ENCODE peak calls at places on chromosomes 2 and 18, in seven cellular contexts. R, O, M, V, K, W and C are unnamed samples.

GRCh38 chr2:68722712-68723111 is 11.9 kb upstream of the ARHGAP25 start:
- DNase-seq in R (peak), O (peak), M (no peak), V (no peak), K (no peak), W (no peak), C (no peak)

GRCh38 chr2:20609349-20609994 is 41.4 kb downstream of the HS1BP3 start:
- DNase-seq in R (no peak), O (no peak), M (no peak), V (peak), K (peak), W (no peak), C (no peak)

GRCh38 chr2:111705711-111706323 is 178.2 kb downstream of the ANAPC1 start:
- DNase-seq in R (peak), O (no peak), M (no peak), V (no peak), K (peak), W (no peak), C (no peak)

GRCh38 chr2:17878222-17879136 is at the start of gene KCNS3:
- DNase-seq in R (no peak), O (peak), M (peak), V (peak), K (peak), W (peak), C (peak)

GRCh38 chr2:239800785-239801184 is 224.4 kb downstream of the NDUFA10 start:
- DNase-seq in R (no peak), O (no peak), M (no peak), V (no peak), K (no peak), W (no peak), C (no peak)

GRCh38 chr18:61272793-61273192 is 60.4 kb upstream of the CDH20 start:
- DNase-seq in R (no peak), O (no peak), M (no peak), V (no peak), K (no peak), W (no peak), C (no peak)

GRCh38 chr2:60319031-60319547 is 234.4 kb downstream of the BCL11A start:
- DNase-seq in R (no peak), O (no peak), M (no peak), V (no peak), K (no peak), W (no peak), C (no peak)

GRCh38 chr2:15782009-15782751 is 158.2 kb upstream of the MYCN start:
- DNase-seq in R (no peak), O (no peak), M (no peak), V (peak), K (peak), W (peak), C (no peak)

GRCh38 chr2:232926448-232927040 is 56.5 kb downstream of the SNORC start:
- DNase-seq in R (no peak), O (peak), M (no peak), V (no peak), K (no peak), W (no peak), C (no peak)

GRCh38 chr18:70620837-70621612 is 332.2 kb downstream of the SOCS6 start:
- DNase-seq in R (peak), O (no peak), M (no peak), V (no peak), K (no peak), W (no peak), C (no peak)

GRCh38 chr2:88697361-88698026 is 6.0 kb downstream of the RPIA start:
- DNase-seq in R (peak), O (no peak), M (no peak), V (no peak), K (no peak), W (no peak), C (no peak)

GRCh38 chr2:75022516-75022915 is 64.1 kb downstream of the POLE4 start:
- DNase-seq in R (no peak), O (no peak), M (no peak), V (no peak), K (peak), W (no peak), C (no peak)

GRCh38 chr2:54524236-54524991 is 68.3 kb downstream of the SPTBN1 start:
- DNase-seq in R (peak), O (no peak), M (no peak), V (no peak), K (peak), W (no peak), C (no peak)

GRCh38 chr2:39144411-39144810 is 23.6 kb upstream of the SOS1 start:
- DNase-seq in R (peak), O (no peak), M (no peak), V (no peak), K (no peak), W (no peak), C (no peak)

GRCh38 chr2:126804347-126804746 is 94.3 kb upstream of the TEX51 start:
- DNase-seq in R (no peak), O (no peak), M (no peak), V (no peak), K (no peak), W (peak), C (no peak)

GRCh38 chr2:188607501-188607900 is 315.8 kb downstream of the GULP1 start:
- DNase-seq in R (peak), O (no peak), M (no peak), V (no peak), K (peak), W (no peak), C (no peak)

GRCh38 chr18:49691177-49691608 is 122.1 kb downstream of the ACAA2 start:
- DNase-seq in R (peak), O (no peak), M (no peak), V (no peak), K (peak), W (no peak), C (no peak)

GRCh38 chr2:220466251-220466691 is 838.8 kb downstream of the SLC4A3 start:
- DNase-seq in R (no peak), O (no peak), M (no peak), V (no peak), K (peak), W (no peak), C (no peak)

GRCh38 chr2:52343010-52343409 is 1311.1 kb upstream of the NRXN1 start:
- DNase-seq in R (no peak), O (no peak), M (no peak), V (no peak), K (no peak), W (no peak), C (no peak)

GRCh38 chr2:11073251-11073650 is 82.0 kb upstream of the SLC66A3 start:
- DNase-seq in R (peak), O (peak), M (peak), V (no peak), K (peak), W (peak), C (peak)

GRCh38 chr2:101308432-101309210 is at the start of gene RNF149:
- DNase-seq in R (peak), O (peak), M (peak), V (peak), K (peak), W (peak), C (peak)
- TF ChIP-seq CTCF in R (no peak), O (no peak), M (peak), V (peak), K (no peak), W (peak), C (no peak)

GRCh38 chr2:153871231-153872221 is at the start of gene GALNT13:
- DNase-seq in R (no peak), O (no peak), M (peak), V (no peak), K (peak), W (peak), C (peak)
- TF ChIP-seq CTCF in R (no peak), O (no peak), M (no peak), V (no peak), K (no peak), W (no peak), C (no peak)

GRCh38 chr2:198660491-198660890 is 797.2 kb downstream of the SATB2 start:
- DNase-seq in R (no peak), O (no peak), M (no peak), V (no peak), K (peak), W (no peak), C (no peak)

GRCh38 chr2:198656869-198657268 is 800.9 kb downstream of the SATB2 start:
- DNase-seq in R (no peak), O (no peak), M (no peak), V (no peak), K (no peak), W (no peak), C (no peak)

GRCh38 chr2:198662916-198663315 is 794.8 kb downstream of the SATB2 start:
- DNase-seq in R (no peak), O (no peak), M (no peak), V (no peak), K (peak), W (no peak), C (no peak)

GRCh38 chr2:198659471-198659870 is 798.3 kb downstream of the SATB2 start:
- DNase-seq in R (no peak), O (no peak), M (no peak), V (no peak), K (no peak), W (no peak), C (no peak)

DNA sequence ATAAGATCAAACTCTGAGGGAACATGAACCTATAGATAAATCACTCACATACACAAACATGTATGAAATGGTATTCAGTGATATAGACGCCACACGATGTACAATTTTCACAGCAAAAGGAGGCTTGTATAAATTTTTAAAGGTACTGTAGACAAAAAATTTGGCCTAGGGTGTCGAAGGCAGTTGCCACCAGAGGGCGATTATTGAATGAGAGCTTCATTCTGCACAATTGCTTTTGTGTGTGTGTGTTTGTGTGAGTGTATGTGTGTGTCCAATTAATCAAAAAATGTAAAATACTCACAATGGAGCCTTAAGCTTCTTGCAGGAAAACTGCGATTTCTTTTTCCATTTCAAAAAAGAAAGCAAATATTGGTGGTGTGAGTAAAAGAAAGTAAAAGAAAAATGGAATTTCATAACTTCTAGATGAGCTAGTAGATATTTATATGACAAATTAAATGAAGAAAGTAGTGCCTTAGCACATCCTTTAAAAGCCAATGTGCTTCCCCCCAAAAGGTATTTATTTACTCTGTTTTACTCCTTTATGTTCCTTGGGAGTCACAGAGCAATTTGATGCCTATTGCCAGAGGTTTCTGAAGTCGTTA is 800.1 kb downstream of the SATB2 start:
- DNase-seq in R (peak), O (peak), M (no peak), V (peak), K (peak), W (no peak), C (peak)
- TF ChIP-seq CTCF in R (peak), O (peak), M (peak), V (peak), K (peak), W (no peak), C (peak)

GRCh38 chr2:157592983-157593382 is 35.7 kb downstream of the ACVR1C start:
- DNase-seq in R (no peak), O (no peak), M (no peak), V (no peak), K (peak), W (no peak), C (no peak)
- TF ChIP-seq CTCF in R (peak), O (peak), M (peak), V (peak), K (peak), W (no peak), C (peak)

GRCh38 chr2:172200495-172201085 is 97.9 kb upstream of the DLX2 start:
- DNase-seq in R (peak), O (peak), M (peak), V (no peak), K (peak), W (no peak), C (peak)
- TF ChIP-seq CTCF in R (peak), O (peak), M (peak), V (peak), K (peak), W (peak), C (peak)

GRCh38 chr2:227325056-227325823 is at the start of gene MFF:
- DNase-seq in R (peak), O (peak), M (peak), V (peak), K (peak), W (peak), C (peak)
- TF ChIP-seq CTCF in R (no peak), O (peak), M (peak), V (peak), K (peak), W (no peak), C (no peak)

GRCh38 chr2:233976690-233977294 is 59.6 kb downstream of the TRPM8 start:
- DNase-seq in R (peak), O (peak), M (no peak), V (no peak), K (peak), W (no peak), C (peak)
- TF ChIP-seq CTCF in R (peak), O (peak), M (peak), V (peak), K (peak), W (peak), C (no peak)

GRCh38 chr2:145481334-145481922 is 961.5 kb upstream of the ZEB2 start:
- DNase-seq in R (no peak), O (no peak), M (no peak), V (no peak), K (no peak), W (no peak), C (no peak)

GRCh38 chr2:145488571-145488970 is 968.7 kb upstream of the ZEB2 start:
- DNase-seq in R (no peak), O (no peak), M (no peak), V (no peak), K (no peak), W (no peak), C (no peak)

GRCh38 chr2:145483854-145484253 is 963.9 kb upstream of the ZEB2 start:
- DNase-seq in R (no peak), O (no peak), M (no peak), V (no peak), K (no peak), W (no peak), C (no peak)

DNA sequence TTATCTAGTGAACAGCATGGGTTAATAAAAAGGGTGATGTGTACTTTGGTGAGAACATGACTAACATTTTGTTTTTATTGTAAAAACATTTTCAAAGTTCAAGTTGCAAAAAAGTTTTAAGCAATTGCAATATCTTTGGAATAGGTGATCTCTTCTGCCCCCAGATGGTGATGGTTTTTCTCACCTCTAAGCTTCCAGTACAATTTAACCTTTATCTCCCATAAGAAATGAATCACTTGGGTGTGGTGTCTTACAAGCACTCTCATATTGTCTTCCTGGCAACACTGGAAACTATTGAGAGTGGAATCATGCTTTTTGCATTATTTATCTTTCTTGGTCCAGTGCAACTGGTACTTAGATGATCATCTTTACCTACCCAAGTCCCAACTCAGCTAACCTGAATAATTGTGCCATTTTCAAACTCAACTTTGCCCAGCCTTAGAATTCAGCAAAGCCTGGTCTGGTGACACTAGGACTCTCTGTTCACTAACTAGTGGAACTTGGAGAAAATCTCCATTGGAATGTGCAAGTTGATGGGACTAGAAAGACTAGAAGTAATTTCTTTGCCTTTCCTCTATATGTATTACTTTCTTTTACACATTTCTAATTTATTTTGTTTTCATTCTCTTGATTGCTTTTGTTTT is 964.6 kb upstream of the ZEB2 start:
- DNase-seq in R (peak), O (peak), M (no peak), V (no peak), K (peak), W (no peak), C (no peak)
- TF ChIP-seq CTCF in R (no peak), O (peak), M (peak), V (peak), K (peak), W (no peak), C (no peak)

DNA sequence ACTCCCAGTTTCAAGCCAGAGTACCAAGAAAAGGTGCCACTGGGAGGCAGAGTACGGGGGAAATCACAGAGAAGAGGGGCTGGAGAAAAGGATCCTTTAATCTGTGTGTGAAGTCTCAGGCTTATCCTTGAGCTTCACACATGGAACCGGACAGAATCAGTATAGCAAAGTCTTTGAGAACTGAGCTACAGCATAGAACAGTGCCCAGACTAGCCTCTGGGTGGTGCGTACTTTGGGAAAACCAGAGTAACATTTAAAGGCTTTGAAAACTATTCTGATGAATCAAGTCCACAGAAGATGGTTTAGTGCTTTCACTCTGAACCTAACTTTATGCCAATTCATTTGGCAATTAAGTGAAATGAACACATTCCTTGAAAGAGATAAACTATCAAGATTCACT is 83.1 kb downstream of the BABAM2 start:
- DNase-seq in R (no peak), O (no peak), M (no peak), V (no peak), K (no peak), W (no peak), C (no peak)
- TF ChIP-seq CTCF in R (peak), O (no peak), M (no peak), V (no peak), K (peak), W (no peak), C (no peak)

GRCh38 chr2:160092445-160092844 is 30.0 kb upstream of the PLA2R1 start:
- DNase-seq in R (no peak), O (no peak), M (no peak), V (no peak), K (no peak), W (peak), C (no peak)

GRCh38 chr2:160096414-160096813 is 34.0 kb upstream of the PLA2R1 start:
- DNase-seq in R (peak), O (no peak), M (no peak), V (no peak), K (no peak), W (no peak), C (no peak)

GRCh38 chr2:160091381-160091780 is 29.0 kb upstream of the PLA2R1 start:
- DNase-seq in R (no peak), O (no peak), M (no peak), V (no peak), K (peak), W (no peak), C (no peak)

GRCh38 chr2:160097329-160097728 is 34.9 kb upstream of the PLA2R1 start:
- DNase-seq in R (no peak), O (no peak), M (no peak), V (no peak), K (no peak), W (no peak), C (no peak)
- TF ChIP-seq CTCF in R (no peak), O (no peak), M (no peak), V (no peak), K (no peak), W (no peak), C (no peak)